ENCODE peak calls at places on chromosomes 1 and 21, in eight cellular contexts. I, D, Z, R, J, Q, X and S are unnamed samples.

GRCh38 chr1:80989455-80989854 is 811.3 kb upstream of the ADGRL2 start:
- DNase-seq in Q (no peak), Z (no peak), D (no peak), J (no peak), X (no peak), I (no peak), R (no peak), S (no peak)

GRCh38 chr1:6178751-6179563 is 1.2 kb downstream of the CHD5 start:
- DNase-seq in Q (no peak), R (no peak), I (peak; percentile 60), Z (no peak), X (no peak), J (peak; percentile 6), D (no peak), S (no peak)

GRCh38 chr1:56639210-56639609 is 5.9 kb upstream of the PRKAA2 start:
- DNase-seq in J (peak; percentile 37), X (no peak), Z (no peak), D (no peak), I (no peak), R (no peak), Q (no peak), S (no peak)

GRCh38 chr1:66248746-66249145 is 285.2 kb upstream of the SGIP1 start:
- DNase-seq in J (no peak), Z (no peak), D (no peak), Q (no peak), I (no peak), X (no peak), R (no peak), S (no peak)

GRCh38 chr1:7842517-7842916 is 10.3 kb downstream of the UTS2 start:
- DNase-seq in Q (no peak), X (no peak), D (no peak), I (no peak), R (no peak), J (no peak), Z (no peak), S (no peak)

GRCh38 chr1:200409203-200409760 is 554 bp downstream of the ZNF281 start:
- DNase-seq in Q (peak; percentile 1), Z (no peak), I (peak; percentile 39), X (no peak), D (peak; percentile 21), R (no peak), J (no peak), S (peak; percentile 64)

GRCh38 chr1:153509729-153510354 is 25.9 kb downstream of the S100A6 start:
- DNase-seq in X (peak; percentile 86), Q (no peak), D (peak; percentile 42), J (no peak), R (peak; percentile 41), Z (peak; percentile 26), I (peak; percentile 60), S (no peak)

GRCh38 chr1:239262538-239262937 is 123.8 kb upstream of the CHRM3 start:
- DNase-seq in Z (no peak), X (no peak), I (no peak), Q (no peak), D (no peak), J (no peak), R (no peak), S (no peak)

GRCh38 chr1:152110365-152110859 is 4.8 kb downstream of the TCHH start:
- DNase-seq in D (no peak), J (peak; percentile 27), R (no peak), Z (no peak), X (no peak), I (peak; percentile 28), Q (no peak), S (peak; percentile 79)

GRCh38 chr21:26708223-26708800 is 135.2 kb upstream of the CYYR1 start:
- DNase-seq in J (no peak), Z (no peak), R (no peak), D (no peak), I (no peak), X (no peak), Q (no peak), S (no peak)

GRCh38 chr21:44653656-44654575 is 543 bp downstream of the KRTAP12-4 start:
- DNase-seq in Q (peak; percentile 76), R (no peak), X (no peak), I (no peak), Z (peak; percentile 20), D (peak; percentile 56), J (no peak), S (no peak)

GRCh38 chr1:195030793-195031192 is 1577.4 kb downstream of the KCNT2 start:
- DNase-seq in R (no peak), I (no peak), Z (no peak), X (no peak), Q (no peak), D (no peak), J (no peak), S (no peak)

GRCh38 chr1:184210048-184210447 is 158.5 kb downstream of the TSEN15 start:
- DNase-seq in J (no peak), Q (no peak), R (no peak), X (no peak), I (no peak), D (no peak), Z (no peak), S (no peak)

GRCh38 chr1:38962113-38962512 is 20.5 kb upstream of the RHBDL2 start:
- DNase-seq in Q (no peak), D (no peak), R (no peak), I (no peak), Z (no peak), X (no peak), J (no peak), S (no peak)

GRCh38 chr1:89566761-89567174 is 42.1 kb downstream of the LRRC8B start:
- DNase-seq in Q (no peak), D (no peak), J (no peak), I (peak; percentile 68), Z (no peak), X (no peak), R (no peak), S (peak; percentile 64)

GRCh38 chr1:205237526-205238484 is 10.1 kb downstream of the TMCC2 start:
- DNase-seq in Z (no peak), J (no peak), R (no peak), D (no peak), X (peak; percentile 70), I (no peak), Q (no peak), S (no peak)

GRCh38 chr1:1181938-1182410 is 8.3 kb downstream of the TTLL10 start:
- DNase-seq in R (no peak), Q (no peak), X (no peak), D (peak; percentile 0), Z (no peak), I (peak; percentile 1), J (no peak), S (no peak)

GRCh38 chr1:204102719-204103118 is 29.8 kb downstream of the SOX13 start:
- DNase-seq in R (no peak), Q (no peak), J (no peak), D (no peak), I (no peak), X (no peak), Z (no peak), S (peak; percentile 78)

GRCh38 chr1:180540697-180541594 is 17.8 kb upstream of the OVAAL start:
- DNase-seq in Z (no peak), D (no peak), R (no peak), I (no peak), Q (no peak), J (peak; percentile 6), X (no peak), S (no peak)

GRCh38 chr1:67840449-67840848 is 7.2 kb upstream of the GNG12 start:
- DNase-seq in Q (no peak), Z (no peak), I (no peak), X (no peak), R (no peak), D (no peak), J (no peak), S (no peak)

GRCh38 chr1:64536217-64536835 is 66.4 kb downstream of the CACHD1 start:
- DNase-seq in R (peak; percentile 58), X (no peak), J (peak; percentile 78), I (no peak), D (no peak), Q (no peak), Z (peak; percentile 39), S (no peak)

GRCh38 chr1:209076688-209077087 is 506.8 kb upstream of the CAMK1G start:
- DNase-seq in I (no peak), R (no peak), Z (peak; percentile 12), J (no peak), D (no peak), X (no peak), Q (no peak), S (no peak)

GRCh38 chr1:27436204-27437159 is 44.1 kb downstream of the GPR3 start:
- DNase-seq in I (no peak), R (no peak), J (peak; percentile 23), Z (no peak), D (no peak), X (no peak), Q (peak; percentile 10), S (no peak)

GRCh38 chr1:79811173-79811572 is 804.6 kb upstream of the ADGRL4 start:
- DNase-seq in Q (no peak), J (no peak), X (no peak), Z (no peak), R (no peak), I (no peak), D (no peak), S (no peak)

GRCh38 chr21:35925497-35925896 is 134.8 kb downstream of the SETD4 start:
- DNase-seq in X (no peak), I (no peak), D (no peak), Z (no peak), J (no peak), Q (no peak), R (no peak), S (peak; percentile 76)

GRCh38 chr1:204601979-204602653 is 83.4 kb downstream of the LRRN2 start:
- DNase-seq in X (no peak), Q (no peak), D (no peak), J (no peak), Z (no peak), I (no peak), R (no peak), S (no peak)

GRCh38 chr1:220123889-220124288 is 30.0 kb downstream of the IARS2 start:
- DNase-seq in D (no peak), R (no peak), X (no peak), Z (no peak), J (no peak), Q (no peak), I (peak; percentile 17), S (no peak)

GRCh38 chr1:14390816-14391215 is 207.7 kb upstream of the KAZN start:
- DNase-seq in I (no peak), Z (no peak), D (no peak), X (no peak), R (peak; percentile 21), Q (no peak), J (no peak), S (no peak)

GRCh38 chr1:210496063-210496462 is 167.4 kb downstream of the HHAT start:
- DNase-seq in Q (no peak), Z (no peak), D (no peak), X (no peak), R (no peak), J (no peak), I (no peak), S (no peak)

GRCh38 chr1:156807627-156808026 is 9.0 kb downstream of the SH2D2A start:
- DNase-seq in D (no peak), I (no peak), X (no peak), Z (no peak), Q (no peak), R (no peak), J (no peak), S (no peak)

GRCh38 chr1:29234471-29234870 is 1.9 kb upstream of the PTPRU start:
- DNase-seq in D (no peak), I (no peak), Z (no peak), R (no peak), Q (no peak), X (no peak), J (no peak), S (no peak)

GRCh38 chr1:54603241-54603640 is 20.1 kb downstream of the FAM151A start:
- DNase-seq in Z (no peak), X (no peak), D (no peak), J (no peak), R (no peak), I (no peak), Q (no peak), S (no peak)

GRCh38 chr1:51843948-51844347 is 34.6 kb downstream of the NRDC start:
- DNase-seq in R (no peak), I (no peak), Z (no peak), J (no peak), Q (no peak), X (no peak), D (no peak), S (no peak)

GRCh38 chr1:20167126-20167525 is 18.8 kb upstream of the UBXN10 start:
- DNase-seq in D (no peak), R (no peak), Q (no peak), J (no peak), I (no peak), Z (no peak), X (no peak), S (no peak)